ENCODE peak calls at places on chromosomes 6 and 20, in seven cellular contexts. P is T-helper 2 cell, J is ACHN, X is stomach, V is omental fat pad, D is amygdala, Q is hepatocyte. S is an unnamed sample.

GRCh38 chr6:96862560-96862959 is 25.3 kb upstream of the GPR63 start:
- DNase-seq in P (no peak), J (no peak), X (no peak), V (no peak), D (no peak), Q (no peak), S (no peak)

GRCh38 chr6:161029195-161029809 is 37.7 kb downstream of the MAP3K4 start:
- DNase-seq in P (no peak), J (no peak), X (no peak), V (no peak), D (no peak), Q (no peak), S (no peak)

GRCh38 chr20:63090052-63090451 is 83.3 kb upstream of the BHLHE23 start:
- DNase-seq in P (no peak), J (no peak), X (no peak), V (no peak), D (no peak), Q (no peak), S (no peak)

GRCh38 chr6:133300896-133301295 is 59.7 kb downstream of the EYA4 start:
- DNase-seq in P (no peak), J (no peak), X (no peak), V (no peak), D (no peak), Q (no peak), S (no peak)

GRCh38 chr6:25197116-25197515 is 82.1 kb upstream of the CARMIL1 start:
- DNase-seq in P (no peak), J (no peak), X (no peak), V (no peak), D (no peak), Q (no peak), S (no peak)

GRCh38 chr6:75943381-75943780 is 129.1 kb downstream of the IMPG1 start:
- DNase-seq in P (no peak), J (no peak), X (no peak), V (no peak), D (no peak), Q (no peak), S (no peak)

GRCh38 chr6:36029464-36029863 is 1.9 kb downstream of the MAPK14 start:
- DNase-seq in P (no peak), J (peak; percentile 9), X (no peak), V (no peak), D (no peak), Q (no peak), S (no peak)

GRCh38 chr20:45283529-45284065 is 23.0 kb upstream of the RBPJL start:
- DNase-seq in P (no peak), J (no peak), X (no peak), V (no peak), D (no peak), Q (no peak), S (no peak)

GRCh38 chr6:169803291-169803811 is 51.9 kb downstream of the ERMARD start:
- DNase-seq in P (no peak), J (no peak), X (no peak), V (no peak), D (no peak), Q (no peak), S (peak; percentile 16)

GRCh38 chr6:131954099-131954774 is 3.1 kb upstream of the CCN2 start:
- DNase-seq in P (no peak), J (peak; percentile 10), X (no peak), V (no peak), D (no peak), Q (no peak), S (no peak)

GRCh38 chr6:168035661-168036616 is 38.5 kb downstream of the KIF25 start:
- DNase-seq in P (no peak), J (peak; percentile 7), X (no peak), V (no peak), D (no peak), Q (peak; percentile 45), S (no peak)

GRCh38 chr20:20359628-20360027 is 8.3 kb upstream of the INSM1 start:
- DNase-seq in P (no peak), J (no peak), X (no peak), V (no peak), D (no peak), Q (no peak), S (no peak)

GRCh38 chr20:45963059-45964011 is 8.7 kb downstream of the ZNF335 start:
- DNase-seq in P (no peak), J (peak; percentile 41), X (no peak), V (no peak), D (no peak), Q (peak; percentile 71), S (peak; percentile 58)

GRCh38 chr6:146850238-146850896 is 251.6 kb downstream of the ADGB start:
- DNase-seq in P (no peak), J (peak; percentile 4), X (no peak), V (no peak), D (no peak), Q (no peak), S (no peak)

GRCh38 chr6:160972111-160972510 is 19.5 kb upstream of the MAP3K4 start:
- DNase-seq in P (no peak), J (no peak), X (no peak), V (no peak), D (no peak), Q (no peak), S (no peak)

GRCh38 chr20:19786311-19786710 is 28.3 kb downstream of the RIN2 start:
- DNase-seq in P (no peak), J (peak; percentile 88), X (no peak), V (no peak), D (no peak), Q (no peak), S (no peak)

GRCh38 chr6:55003726-55004415 is 157.3 kb downstream of the FAM83B start:
- DNase-seq in P (no peak), J (no peak), X (no peak), V (no peak), D (no peak), Q (no peak), S (no peak)

GRCh38 chr6:163417595-163417994 is 3.1 kb downstream of the QKI start:
- DNase-seq in P (no peak), J (no peak), X (no peak), V (no peak), D (no peak), Q (no peak), S (no peak)

GRCh38 chr6:80214436-80215022 is 108.1 kb downstream of the BCKDHB start:
- DNase-seq in P (no peak), J (peak; percentile 56), X (peak; percentile 30), V (no peak), D (peak; percentile 13), Q (peak; percentile 77), S (no peak)

GRCh38 chr6:133983099-133983939 is 30.3 kb downstream of the TBPL1 start:
- DNase-seq in P (no peak), J (no peak), X (no peak), V (no peak), D (no peak), Q (no peak), S (no peak)

GRCh38 chr6:134416501-134417154 is 98.7 kb upstream of the SGK1 start:
- DNase-seq in P (no peak), J (no peak), X (no peak), V (no peak), D (no peak), Q (no peak), S (no peak)

GRCh38 chr6:13294499-13295069 is 33.8 kb downstream of the TBC1D7 start:
- DNase-seq in P (no peak), J (no peak), X (no peak), V (no peak), D (no peak), Q (no peak), S (no peak)

GRCh38 chr20:5888051-5888450 is 62.3 kb downstream of the TRMT6 start:
- DNase-seq in P (no peak), J (no peak), X (no peak), V (no peak), D (no peak), Q (no peak), S (no peak)

GRCh38 chr6:324116-324728 is 31.9 kb downstream of the DUSP22 start:
- DNase-seq in P (no peak), J (no peak), X (no peak), V (no peak), D (no peak), Q (no peak), S (no peak)

GRCh38 chr6:34572021-34572420 is 15.9 kb upstream of the SPDEF start:
- DNase-seq in P (no peak), J (no peak), X (no peak), V (no peak), D (no peak), Q (no peak), S (no peak)

GRCh38 chr6:69216127-69216526 is 580.7 kb downstream of the LMBRD1 start:
- DNase-seq in P (no peak), J (no peak), X (no peak), V (no peak), D (no peak), Q (no peak), S (no peak)

GRCh38 chr6:95593025-95593424 is 15.7 kb downstream of the MANEA start:
- DNase-seq in P (no peak), J (peak; percentile 54), X (peak; percentile 28), V (no peak), D (no peak), Q (no peak), S (no peak)

S was measured in ascending aorta.